ENCODE peak calls at places on chromosomes 4 and X, in seven cellular contexts. J, I, V, S, Q, T and H are unnamed samples. For H3K36me3, the result is how much of the 10 kb centered on the place peaks cover.

GRCh38 chrX:92247076-92247475 is 467.9 kb downstream of the PCDH11X start:
- DNase-seq in J (no peak), I (no peak), V (no peak), S (no peak), Q (no peak), T (no peak), H (peak)

GRCh38 chr4:152090543-152090942 is 329.7 kb upstream of the GATB start:
- DNase-seq in J (no peak), I (peak), V (no peak), S (peak), Q (peak), T (no peak), H (peak)

GRCh38 chr4:80179637-80180161 is 17.6 kb upstream of the PRDM8 start:
- DNase-seq in J (no peak), I (no peak), V (no peak), S (no peak), Q (no peak), T (no peak), H (no peak)

GRCh38 chr4:137881641-137882040 is 349.3 kb upstream of the PCDH18 start:
- DNase-seq in J (no peak), I (no peak), V (no peak), S (no peak), Q (no peak), T (no peak), H (no peak)

GRCh38 chr4:27594917-27595316 is 734.3 kb downstream of the STIM2 start:
- DNase-seq in J (no peak), I (no peak), V (no peak), S (no peak), Q (no peak), T (no peak), H (no peak)

GRCh38 chrX:107675823-107676555 is 47.7 kb downstream of the PRPS1 start:
- DNase-seq in J (no peak), I (peak), V (peak), S (no peak), Q (no peak), T (no peak), H (no peak)

GRCh38 chrX:136625246-136625645 is 22.7 kb upstream of the CD40LG start:
- DNase-seq in J (no peak), I (no peak), V (no peak), S (no peak), Q (no peak), T (no peak), H (no peak)

GRCh38 chr4:183291070-183291469 is 29.0 kb downstream of the CLDN22 start:
- DNase-seq in J (no peak), I (no peak), V (no peak), S (no peak), Q (no peak), T (no peak), H (no peak)

GRCh38 chrX:152601848-152602616 is 35.7 kb upstream of the GABRQ start:
- DNase-seq in J (no peak), I (peak), V (no peak), S (no peak), Q (peak), T (peak), H (no peak)

GRCh38 chrX:9708923-9709553 is 56.6 kb downstream of the GPR143 start:
- DNase-seq in J (no peak), I (peak), V (peak), S (peak), Q (peak), T (peak), H (peak)

DNA sequence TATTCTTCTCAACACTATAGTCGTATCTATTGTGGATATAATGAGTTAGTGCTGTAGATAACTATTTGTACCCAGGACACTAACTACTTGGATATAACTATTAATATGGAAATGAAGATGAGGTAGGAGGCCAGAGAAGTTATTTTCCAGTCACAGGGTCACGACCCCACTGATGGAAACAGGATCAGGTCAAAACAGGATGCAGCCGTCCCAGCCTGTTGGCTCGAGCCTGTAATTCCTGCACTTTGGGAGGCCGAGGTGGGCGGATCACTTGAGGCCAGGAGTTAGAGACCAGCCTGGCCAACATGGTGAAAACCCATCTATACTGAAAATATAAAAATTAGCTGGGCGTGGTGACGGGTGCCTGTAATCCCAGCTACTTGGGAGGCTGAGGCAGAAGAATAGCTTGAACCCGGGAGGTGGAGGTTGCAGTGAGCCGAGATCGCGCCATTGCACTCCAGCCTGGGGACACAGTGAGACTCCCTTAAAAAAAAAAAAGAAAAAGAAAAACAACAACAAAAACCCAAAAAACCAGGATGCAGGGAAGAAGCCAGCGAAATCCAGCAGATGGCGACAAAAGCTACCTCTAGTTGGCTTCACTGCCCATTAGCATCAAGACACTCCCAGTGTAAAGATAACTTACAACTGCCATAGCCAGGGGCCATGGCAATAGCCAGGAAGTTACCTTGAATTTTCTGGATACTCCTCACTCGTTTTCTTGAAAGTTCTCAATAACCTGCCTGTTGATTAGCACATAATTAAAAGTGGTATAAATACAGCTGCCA is 37.9 kb upstream of the NKAP start:
- DNase-seq in J (no peak), I (peak), V (no peak), S (no peak), Q (peak), T (peak), H (peak)
- TF ChIP-seq CTCF in J (peak), I (peak), V (peak), S (peak), Q (peak), T (peak), H (peak)

DNA sequence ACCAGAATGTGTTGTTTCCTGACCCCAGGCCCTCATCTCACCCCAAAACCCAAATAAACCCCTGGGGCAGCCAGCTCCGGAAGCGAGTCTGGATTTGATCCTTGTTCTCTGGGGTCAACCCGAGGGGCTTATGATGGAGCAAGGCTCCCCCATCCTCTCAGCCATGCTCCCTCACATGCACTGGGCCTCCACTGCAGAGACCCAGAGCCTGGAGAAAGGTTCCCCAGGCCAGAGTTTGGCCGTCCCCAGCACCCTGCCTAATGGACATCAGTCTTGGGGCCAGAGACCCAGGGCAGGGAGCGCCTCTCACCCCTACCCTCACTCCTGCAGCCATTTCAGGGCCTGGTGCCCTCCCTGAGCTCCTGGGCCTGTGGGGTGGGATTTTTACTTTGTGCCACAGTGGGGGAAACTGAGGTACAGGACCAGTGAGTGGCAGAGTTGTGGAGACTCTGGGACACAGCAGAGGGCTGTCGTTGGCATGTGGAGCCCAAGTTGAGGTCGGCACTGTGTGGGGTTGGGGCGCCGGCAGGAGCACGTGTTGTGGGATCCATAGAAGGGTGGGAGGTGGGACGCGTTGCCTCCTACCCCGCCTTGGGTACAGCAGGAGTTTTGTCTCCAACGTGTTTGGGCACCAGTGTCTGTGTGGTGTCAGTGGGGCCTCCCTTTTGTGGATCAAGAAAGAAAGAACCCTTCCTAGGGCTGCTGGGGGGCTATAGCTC is 3.6 kb downstream of the FGFR3 start:
- DNase-seq in J (no peak), I (no peak), V (no peak), S (no peak), Q (no peak), T (no peak), H (no peak)
- H3K4me3 ChIP-seq in J (peak), I (no peak), V (no peak), S (no peak), Q (no peak), T (no peak), H (no peak)

DNA sequence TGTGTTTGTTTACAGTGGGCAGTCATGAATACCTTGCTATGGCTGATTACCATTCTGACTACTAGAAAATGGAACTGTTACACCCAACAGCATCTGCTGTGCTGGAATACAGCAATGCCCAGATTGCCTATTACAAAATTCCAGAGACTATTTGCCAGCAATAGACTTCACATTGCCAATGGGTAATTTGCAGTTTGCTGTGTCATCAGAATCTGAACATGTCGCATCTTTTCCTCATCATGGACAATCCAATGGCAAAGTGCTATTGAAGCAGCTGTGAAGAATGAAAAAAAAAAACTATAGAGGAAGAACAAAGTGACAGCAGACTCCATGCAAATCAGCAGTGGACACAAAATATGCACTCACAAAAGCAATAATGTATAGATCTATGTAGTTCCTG is 356.5 kb downstream of the CXXC4 start:
- DNase-seq in J (no peak), I (no peak), V (no peak), S (no peak), Q (no peak), T (no peak), H (no peak)
- H3K36me3 ChIP-seq in J (under half), I (under half), V (under half), S (under half), Q (under half), T (under half), H (under half)

DNA sequence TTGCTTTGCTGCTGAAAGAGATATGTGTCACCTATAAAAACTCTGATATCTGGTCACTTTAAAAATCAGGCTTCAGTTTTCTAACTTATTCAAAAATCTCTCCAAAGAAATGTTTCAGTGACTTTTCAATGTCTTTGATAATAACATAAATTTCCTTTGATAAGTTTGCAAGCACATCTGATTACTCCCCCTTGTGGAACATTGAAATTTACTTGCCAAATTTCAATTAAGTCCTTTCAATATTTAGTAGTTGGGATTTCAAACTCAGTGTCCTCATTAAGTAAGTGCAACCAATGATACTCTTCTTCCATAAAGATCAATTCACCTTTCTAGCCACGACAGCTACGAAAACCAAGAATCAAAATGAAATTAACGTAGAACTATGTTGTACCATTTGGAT is 151.3 kb upstream of the FAM47C start:
- DNase-seq in J (no peak), I (no peak), V (no peak), S (no peak), Q (no peak), T (no peak), H (no peak)
- TF ChIP-seq CTCF in J (no peak), I (peak), V (no peak), S (no peak), Q (peak), T (no peak), H (no peak)

DNA sequence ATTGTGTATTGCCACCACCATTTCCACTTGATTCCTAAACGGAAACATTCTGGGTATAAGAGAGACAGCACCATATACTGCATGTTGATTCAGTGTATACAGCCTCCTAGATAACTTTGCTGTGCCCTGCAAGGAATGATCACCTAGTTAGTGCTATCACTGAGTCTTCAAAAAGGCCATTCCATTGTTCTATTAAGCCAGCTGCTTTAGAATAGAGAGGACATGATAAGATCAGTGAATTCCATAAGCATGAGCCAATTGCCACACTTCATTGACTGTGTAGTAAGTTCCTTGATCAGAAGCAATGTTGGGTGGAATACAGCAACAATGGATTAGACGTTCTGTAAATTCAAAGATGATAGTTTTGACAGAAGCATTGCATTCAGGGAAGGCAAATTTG is 1047.3 kb downstream of the PCDH18 start:
- DNase-seq in J (no peak), I (no peak), V (no peak), S (no peak), Q (no peak), T (no peak), H (no peak)
- H3K4me3 ChIP-seq in J (no peak), I (no peak), V (no peak), S (no peak), Q (no peak), T (no peak), H (no peak)

GRCh38 chr4:6845574-6845973 is 63.0 kb downstream of the KIAA0232 start:
- DNase-seq in J (no peak), I (no peak), V (no peak), S (no peak), Q (no peak), T (no peak), H (no peak)

GRCh38 chr4:6851962-6852361 is 57.7 kb upstream of the TBC1D14 start:
- DNase-seq in J (no peak), I (no peak), V (no peak), S (no peak), Q (no peak), T (no peak), H (no peak)

GRCh38 chr4:6847134-6847533 is 62.5 kb upstream of the TBC1D14 start:
- DNase-seq in J (no peak), I (no peak), V (no peak), S (no peak), Q (no peak), T (no peak), H (no peak)

GRCh38 chr4:6851431-6851830 is 58.2 kb upstream of the TBC1D14 start:
- DNase-seq in J (no peak), I (no peak), V (no peak), S (no peak), Q (no peak), T (no peak), H (no peak)

GRCh38 chr4:6848717-6849305 is 60.8 kb upstream of the TBC1D14 start:
- DNase-seq in J (no peak), I (no peak), V (no peak), S (no peak), Q (no peak), T (no peak), H (no peak)
- H3K36me3 ChIP-seq in J (under half), I (half or more), V (under half), S (under half), Q (under half), T (under half), H (under half)

GRCh38 chrX:17459596-17459995 is 84.6 kb downstream of the NHS start:
- DNase-seq in J (no peak), I (no peak), V (no peak), S (no peak), Q (no peak), T (no peak), H (peak)
- TF ChIP-seq CTCF in J (no peak), I (no peak), V (no peak), S (no peak), Q (no peak), T (no peak), H (no peak)